ENCODE peak calls at places on chromosomes 5 and 9, in nine cellular contexts. N is stimulated activated CD4-positive, alpha-beta T cell treated with anti-CD3 and anti-CD28 coated beads, Interleukin-1b, Interleukin-23, amount 100 ng/mL, for 4 hours; O is germinal center; K is HFFc6; H is endodermal cell; E is NCI-H1105; M is HEK293T; F is ecto neural progenitor cell; S is KBM-7. T is an unnamed sample.

GRCh38 chr5:6837519-6838110 is 124.4 kb downstream of the TENT4A start:
- DNase-seq in H (peak; percentile 86), S (peak; percentile 51), O (peak; percentile 23), E (no peak), F (no peak), M (peak; percentile 51), N (no peak), K (no peak), T (no peak)

GRCh38 chr5:18314192-18314778 is 680.0 kb downstream of the TAF11L14 start:
- DNase-seq in M (no peak), K (peak; percentile 10), O (peak; percentile 11), F (no peak), H (no peak), S (peak; percentile 20), N (no peak), E (peak; percentile 3), T (no peak)

GRCh38 chr9:99011161-99011709 is 67.5 kb downstream of the COL15A1 start:
- DNase-seq in O (no peak), M (no peak), N (no peak), E (peak; percentile 16), K (peak; percentile 31), S (peak; percentile 55), H (no peak), F (no peak), T (no peak)

GRCh38 chr9:124800306-124801259 is 23.6 kb downstream of the OLFML2A start:
- DNase-seq in M (no peak), E (no peak), F (no peak), H (no peak), N (no peak), S (no peak), K (peak; percentile 17), O (peak; percentile 83), T (no peak)

GRCh38 chr5:154199263-154199662 is 8.7 kb downstream of the GALNT10 start:
- DNase-seq in O (no peak), F (no peak), E (no peak), H (no peak), K (no peak), S (no peak), N (no peak), M (no peak), T (no peak)

GRCh38 chr5:9544502-9545300 is 1.2 kb downstream of the SEMA5A start:
- DNase-seq in K (peak; percentile 81), M (peak; percentile 74), S (peak; percentile 67), F (peak; percentile 94), N (peak; percentile 18), O (peak; percentile 19), E (peak; percentile 31), H (peak; percentile 97), T (peak; percentile 92)

GRCh38 chr5:134438641-134439621 is 27.2 kb upstream of the CDKN2AIPNL start:
- DNase-seq in S (no peak), F (no peak), M (no peak), N (no peak), O (no peak), E (peak; percentile 71), K (peak; percentile 92), H (peak; percentile 85), T (peak; percentile 85)

GRCh38 chr5:75670571-75670970 is 46.7 kb downstream of the POC5 start:
- DNase-seq in O (no peak), N (no peak), H (no peak), E (no peak), K (no peak), S (no peak), M (no peak), F (no peak), T (no peak)

GRCh38 chr9:36991516-36992134 is 42.4 kb downstream of the PAX5 start:
- DNase-seq in F (peak; percentile 70), K (no peak), E (no peak), M (peak; percentile 79), S (peak; percentile 67), H (peak; percentile 91), N (peak; percentile 11), O (peak; percentile 75), T (no peak)

GRCh38 chr9:4987996-4988421 is 2.9 kb downstream of the JAK2 start:
- DNase-seq in S (peak; percentile 83), K (peak; percentile 26), H (peak; percentile 86), N (peak; percentile 62), M (peak; percentile 47), E (peak; percentile 54), F (peak; percentile 61), O (peak; percentile 57), T (no peak)

GRCh38 chr9:126842977-126843799 is 17.3 kb upstream of the ZBTB34 start:
- DNase-seq in N (no peak), K (no peak), S (peak; percentile 39), F (no peak), M (no peak), O (peak; percentile 57), H (no peak), E (no peak), T (no peak)

GRCh38 chr5:140358738-140359310 is 1.2 kb upstream of the SLC4A9 start:
- DNase-seq in E (no peak), S (no peak), K (peak; percentile 43), F (no peak), H (peak; percentile 86), N (no peak), O (no peak), M (peak; percentile 53), T (no peak)

GRCh38 chr9:83423815-83424707 is 114.1 kb downstream of the FRMD3 start:
- DNase-seq in F (no peak), S (no peak), K (no peak), N (no peak), O (no peak), E (no peak), M (no peak), H (no peak), T (no peak)

GRCh38 chr9:3746296-3747275 is 220.8 kb upstream of the RFX3 start:
- DNase-seq in K (peak; percentile 82), E (no peak), N (no peak), F (no peak), S (no peak), O (no peak), M (no peak), H (no peak), T (no peak)

GRCh38 chr9:136667940-136668760 is 5.4 kb downstream of the EGFL7 start:
- DNase-seq in S (no peak), K (no peak), F (no peak), M (no peak), E (no peak), H (no peak), O (peak; percentile 43), N (no peak), T (no peak)

GRCh38 chr9:4674783-4675182 is 4.6 kb upstream of the CDC37L1 start:
- DNase-seq in E (no peak), S (no peak), O (no peak), F (no peak), H (no peak), N (no peak), M (no peak), K (peak; percentile 95), T (no peak)

GRCh38 chr5:18546570-18546969 is 912.3 kb downstream of the TAF11L14 start:
- DNase-seq in H (no peak), N (no peak), F (no peak), E (no peak), S (no peak), O (no peak), K (no peak), M (no peak), T (no peak)

GRCh38 chr5:59587489-59588337 is 305.8 kb downstream of the PDE4D start:
- DNase-seq in E (peak; percentile 41), S (peak; percentile 70), H (peak; percentile 91), K (peak; percentile 9), O (no peak), M (peak; percentile 66), F (peak; percentile 83), N (no peak), T (peak; percentile 58)

GRCh38 chr9:16625831-16626230 is 244.6 kb downstream of the BNC2 start:
- DNase-seq in K (peak; percentile 40), N (no peak), E (no peak), M (no peak), H (no peak), F (no peak), S (no peak), O (no peak), T (no peak)

GRCh38 chr9:93031629-93032431 is 26.7 kb upstream of the SUSD3 start:
- DNase-seq in M (no peak), O (no peak), N (no peak), E (no peak), F (no peak), K (no peak), S (no peak), H (no peak), T (no peak)

GRCh38 chr5:136388474-136388873 is 23.1 kb upstream of the TRPC7 start:
- DNase-seq in S (no peak), F (no peak), E (no peak), M (no peak), O (no peak), K (no peak), H (no peak), N (no peak), T (no peak)

GRCh38 chr5:78213799-78214198 is 80.7 kb downstream of the AP3B1 start:
- DNase-seq in O (no peak), M (no peak), H (no peak), K (no peak), F (no peak), S (no peak), E (no peak), N (no peak), T (no peak)

GRCh38 chr5:135724475-135725065 is 109.9 kb upstream of the SLC25A48 start:
- DNase-seq in N (no peak), S (no peak), K (no peak), M (no peak), H (no peak), F (no peak), E (no peak), O (no peak), T (no peak)

GRCh38 chr5:143652104-143652700 is 159.8 kb upstream of the HMHB1 start:
- DNase-seq in O (no peak), F (no peak), H (no peak), N (no peak), K (no peak), E (no peak), S (no peak), M (no peak), T (no peak)

GRCh38 chr5:143148461-143149170 is 254.9 kb downstream of the NR3C1 start:
- DNase-seq in M (no peak), E (no peak), F (no peak), O (no peak), S (no peak), K (peak; percentile 23), H (no peak), N (no peak), T (no peak)

GRCh38 chr5:133406208-133406607 is 206.1 kb downstream of the FSTL4 start:
- DNase-seq in S (no peak), E (no peak), M (no peak), N (no peak), F (peak; percentile 20), K (no peak), H (peak; percentile 32), O (no peak), T (no peak)

GRCh38 chr9:127311239-127311741 is 46.7 kb downstream of the GARNL3 start:
- DNase-seq in O (no peak), F (no peak), E (peak; percentile 48), H (peak; percentile 68), M (no peak), S (no peak), N (peak; percentile 28), K (peak; percentile 55), T (no peak)

GRCh38 chr9:114155967-114156294 is 594 bp downstream of the COL27A1 start:
- DNase-seq in S (no peak), O (no peak), N (no peak), M (peak; percentile 31), K (no peak), H (peak; percentile 78), E (no peak), F (peak; percentile 71), T (no peak)

GRCh38 chr5:5658226-5658625 is 235.7 kb downstream of the ICE1 start:
- DNase-seq in H (no peak), M (no peak), F (no peak), O (no peak), E (no peak), S (no peak), K (peak; percentile 20), N (no peak), T (no peak)

GRCh38 chr9:12538842-12539584 is 154.2 kb upstream of the TYRP1 start:
- DNase-seq in K (no peak), M (no peak), S (no peak), E (no peak), F (no peak), H (peak; percentile 52), N (no peak), O (no peak), T (no peak)

GRCh38 chr9:70613024-70613768 is 198.7 kb upstream of the KLF9 start:
- DNase-seq in F (no peak), N (no peak), K (no peak), S (no peak), E (no peak), O (no peak), H (no peak), M (no peak), T (no peak)

T was measured in suprapubic skin.